ENCODE peak calls at places on chromosome 10, in four cellular contexts. One of them, this sample, is unnamed.

GRCh38 chr10:79252450-79252849 is 94.8 kb upstream of the PPIF start:
- DNase-seq in right lobe of liver: no peak
- DNase-seq in GM06990: no peak
- DNase-seq in OCI-LY7: no peak
- DNase-seq in this sample: no peak

GRCh38 chr10:4391683-4392082 is 434.3 kb upstream of the AKR1E2 start:
- DNase-seq in right lobe of liver: no peak
- DNase-seq in GM06990: no peak
- DNase-seq in OCI-LY7: peak; percentile 1
- DNase-seq in this sample: no peak

GRCh38 chr10:69217119-69217754 is 2.9 kb upstream of the HKDC1 start:
- DNase-seq in right lobe of liver: no peak
- DNase-seq in GM06990: no peak
- DNase-seq in OCI-LY7: no peak
- DNase-seq in this sample: no peak

GRCh38 chr10:71234017-71234894 is 21.9 kb downstream of the UNC5B start:
- DNase-seq in right lobe of liver: no peak
- DNase-seq in GM06990: no peak
- DNase-seq in OCI-LY7: no peak
- DNase-seq in this sample: no peak

GRCh38 chr10:123462760-123463159 is 203.4 kb upstream of the GPR26 start:
- DNase-seq in right lobe of liver: no peak
- DNase-seq in GM06990: no peak
- DNase-seq in OCI-LY7: no peak
- DNase-seq in this sample: no peak

GRCh38 chr10:69065406-69066361 is 22.2 kb upstream of the SRGN start:
- DNase-seq in right lobe of liver: no peak
- DNase-seq in GM06990: peak; percentile 73
- DNase-seq in OCI-LY7: no peak
- DNase-seq in this sample: no peak

GRCh38 chr10:49613882-49614241 is at the start of gene CHAT:
- DNase-seq in right lobe of liver: peak; percentile 14
- DNase-seq in GM06990: no peak
- DNase-seq in OCI-LY7: no peak
- DNase-seq in this sample: no peak

GRCh38 chr10:8923096-8923495 is 868.6 kb downstream of the GATA3 start:
- DNase-seq in right lobe of liver: no peak
- DNase-seq in GM06990: no peak
- DNase-seq in OCI-LY7: no peak
- DNase-seq in this sample: no peak

GRCh38 chr10:43145313-43145712 is 7.1 kb downstream of the CSGALNACT2 start:
- DNase-seq in right lobe of liver: no peak
- DNase-seq in GM06990: no peak
- DNase-seq in OCI-LY7: peak; percentile 56
- DNase-seq in this sample: no peak

GRCh38 chr10:23523251-23523650 is 84.4 kb downstream of the OTUD1 start:
- DNase-seq in right lobe of liver: no peak
- DNase-seq in GM06990: no peak
- DNase-seq in OCI-LY7: no peak
- DNase-seq in this sample: no peak

GRCh38 chr10:3887404-3887803 is 102.4 kb upstream of the KLF6 start:
- DNase-seq in right lobe of liver: no peak
- DNase-seq in GM06990: no peak
- DNase-seq in OCI-LY7: no peak
- DNase-seq in this sample: no peak

GRCh38 chr10:36301139-36301538 is 659.0 kb upstream of the FZD8 start:
- DNase-seq in right lobe of liver: no peak
- DNase-seq in GM06990: no peak
- DNase-seq in OCI-LY7: no peak
- DNase-seq in this sample: no peak

GRCh38 chr10:61760943-61761824 is 98.5 kb downstream of the CABCOCO1 start:
- DNase-seq in right lobe of liver: no peak
- DNase-seq in GM06990: no peak
- DNase-seq in OCI-LY7: no peak
- DNase-seq in this sample: no peak

GRCh38 chr10:111018021-111018420 is 58.8 kb upstream of the ADRA2A start:
- DNase-seq in right lobe of liver: no peak
- DNase-seq in GM06990: no peak
- DNase-seq in OCI-LY7: no peak
- DNase-seq in this sample: no peak

GRCh38 chr10:109912335-109913282 is 10.7 kb downstream of the XPNPEP1 start:
- DNase-seq in right lobe of liver: no peak
- DNase-seq in GM06990: peak; percentile 43
- DNase-seq in OCI-LY7: peak; percentile 94
- DNase-seq in this sample: no peak

GRCh38 chr10:100519321-100520051 is at the start of gene SEC31B:
- DNase-seq in right lobe of liver: peak; percentile 81
- DNase-seq in GM06990: no peak
- DNase-seq in OCI-LY7: no peak
- DNase-seq in this sample: no peak

GRCh38 chr10:123648595-123648994 is 17.6 kb upstream of the GPR26 start:
- DNase-seq in right lobe of liver: no peak
- DNase-seq in GM06990: no peak
- DNase-seq in OCI-LY7: no peak
- DNase-seq in this sample: no peak

DNA sequence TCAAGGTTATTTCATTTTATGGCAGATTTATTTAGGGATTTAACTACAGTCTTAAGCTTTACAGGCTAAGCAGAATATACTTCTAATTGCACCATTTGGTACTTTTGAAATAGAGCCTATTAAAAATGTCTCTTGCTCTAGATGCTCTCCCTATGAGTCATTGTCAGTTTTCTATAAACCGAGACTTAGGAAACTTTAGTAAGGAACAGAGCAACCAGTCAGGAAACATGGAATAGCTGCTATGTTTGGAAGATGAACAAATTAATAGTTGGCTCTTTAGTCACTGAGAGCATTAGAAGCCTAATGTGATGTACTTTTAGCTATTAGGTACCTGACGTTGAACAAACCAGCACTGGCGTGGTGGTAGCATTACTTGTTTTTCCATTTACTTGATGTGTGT is 35.3 kb downstream of the INPP5F start:
- DNase-seq in right lobe of liver: no peak
- DNase-seq in GM06990: no peak
- DNase-seq in OCI-LY7: no peak
- DNase-seq in this sample: no peak
- H3K36me3 ChIP-seq in right lobe of liver: no peaks in the 10 kb centered on the region
- H3K36me3 ChIP-seq in GM06990: no peaks in the 10 kb centered on the region
- H3K36me3 ChIP-seq in OCI-LY7: no peaks in the 10 kb centered on the region
- H3K36me3 ChIP-seq in this sample: peaks cover 6% of the 10 kb centered on the region

GRCh38 chr10:80372675-80373074 is 16.1 kb downstream of the DYDC2 start:
- DNase-seq in right lobe of liver: no peak
- DNase-seq in GM06990: no peak
- DNase-seq in OCI-LY7: no peak
- DNase-seq in this sample: no peak

GRCh38 chr10:80373566-80373965 is 17.0 kb downstream of the DYDC2 start:
- DNase-seq in right lobe of liver: no peak
- DNase-seq in GM06990: no peak
- DNase-seq in OCI-LY7: no peak
- DNase-seq in this sample: no peak

GRCh38 chr10:80365510-80365909 is 8.9 kb downstream of the DYDC2 start:
- DNase-seq in right lobe of liver: no peak
- DNase-seq in GM06990: no peak
- DNase-seq in OCI-LY7: no peak
- DNase-seq in this sample: no peak

DNA sequence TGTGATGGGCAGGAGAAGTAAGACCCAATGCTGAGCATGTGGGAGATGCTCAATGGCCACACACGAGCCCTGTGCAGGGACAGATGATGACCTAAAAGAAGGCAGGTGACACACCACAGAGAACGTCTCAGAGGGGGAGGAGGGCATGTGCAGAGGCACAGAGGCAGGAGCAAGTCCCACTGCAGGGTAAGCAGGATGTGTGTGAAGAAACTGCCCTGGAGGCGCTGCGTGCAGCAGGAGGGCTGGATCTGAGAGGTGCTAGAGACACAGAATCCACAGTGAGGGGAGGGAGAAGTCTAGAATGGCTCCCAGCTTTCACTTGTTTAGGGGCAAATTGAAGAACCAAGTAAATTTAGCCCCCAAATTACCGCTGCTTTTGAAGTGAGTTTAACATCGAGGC is 14.9 kb downstream of the DYDC2 start:
- DNase-seq in right lobe of liver: no peak
- DNase-seq in GM06990: no peak
- DNase-seq in OCI-LY7: no peak
- DNase-seq in this sample: no peak
- H3K36me3 ChIP-seq in right lobe of liver: no peaks in the 10 kb centered on the region
- H3K36me3 ChIP-seq in GM06990: no peaks in the 10 kb centered on the region
- H3K36me3 ChIP-seq in OCI-LY7: no peaks in the 10 kb centered on the region
- H3K36me3 ChIP-seq in this sample: no peaks in the 10 kb centered on the region

GRCh38 chr10:119061926-119062325 is 18.7 kb downstream of the EIF3A start:
- DNase-seq in right lobe of liver: no peak
- DNase-seq in GM06990: no peak
- DNase-seq in OCI-LY7: no peak
- DNase-seq in this sample: no peak

GRCh38 chr10:119058005-119058404 is 22.6 kb downstream of the EIF3A start:
- DNase-seq in right lobe of liver: no peak
- DNase-seq in GM06990: no peak
- DNase-seq in OCI-LY7: no peak
- DNase-seq in this sample: no peak

GRCh38 chr10:119060107-119060506 is 20.5 kb downstream of the EIF3A start:
- DNase-seq in right lobe of liver: no peak
- DNase-seq in GM06990: no peak
- DNase-seq in OCI-LY7: no peak
- DNase-seq in this sample: no peak

GRCh38 chr10:119061352-119061751 is 19.3 kb downstream of the EIF3A start:
- DNase-seq in right lobe of liver: no peak
- DNase-seq in GM06990: no peak
- DNase-seq in OCI-LY7: no peak
- DNase-seq in this sample: no peak

GRCh38 chr10:119059557-119059956 is 21.1 kb downstream of the EIF3A start:
- DNase-seq in right lobe of liver: no peak
- DNase-seq in GM06990: no peak
- DNase-seq in OCI-LY7: no peak
- DNase-seq in this sample: no peak
- H3K36me3 ChIP-seq in right lobe of liver: peaks cover 19% of the 10 kb centered on the region
- H3K36me3 ChIP-seq in GM06990: peaks cover 30% of the 10 kb centered on the region
- H3K36me3 ChIP-seq in OCI-LY7: peaks cover 100% of the 10 kb centered on the region
- H3K36me3 ChIP-seq in this sample: peaks cover 98% of the 10 kb centered on the region

GRCh38 chr10:63487990-63488389 is 22.2 kb upstream of the JMJD1C start:
- DNase-seq in right lobe of liver: no peak
- DNase-seq in GM06990: no peak
- DNase-seq in OCI-LY7: no peak
- DNase-seq in this sample: no peak

GRCh38 chr10:63480237-63480636 is 14.5 kb upstream of the JMJD1C start:
- DNase-seq in right lobe of liver: no peak
- DNase-seq in GM06990: no peak
- DNase-seq in OCI-LY7: no peak
- DNase-seq in this sample: no peak

GRCh38 chr10:63481815-63482421 is 16.1 kb upstream of the JMJD1C start:
- DNase-seq in right lobe of liver: no peak
- DNase-seq in GM06990: no peak
- DNase-seq in OCI-LY7: no peak
- DNase-seq in this sample: no peak

GRCh38 chr10:63478564-63478963 is 12.8 kb upstream of the JMJD1C start:
- DNase-seq in right lobe of liver: no peak
- DNase-seq in GM06990: no peak
- DNase-seq in OCI-LY7: no peak
- DNase-seq in this sample: no peak

GRCh38 chr10:63483983-63484382 is 18.2 kb upstream of the JMJD1C start:
- DNase-seq in right lobe of liver: no peak
- DNase-seq in GM06990: no peak
- DNase-seq in OCI-LY7: no peak
- DNase-seq in this sample: no peak
- H3K36me3 ChIP-seq in right lobe of liver: no peaks in the 10 kb centered on the region
- H3K36me3 ChIP-seq in GM06990: no peaks in the 10 kb centered on the region
- H3K36me3 ChIP-seq in OCI-LY7: no peaks in the 10 kb centered on the region
- H3K36me3 ChIP-seq in this sample: no peaks in the 10 kb centered on the region

DNA sequence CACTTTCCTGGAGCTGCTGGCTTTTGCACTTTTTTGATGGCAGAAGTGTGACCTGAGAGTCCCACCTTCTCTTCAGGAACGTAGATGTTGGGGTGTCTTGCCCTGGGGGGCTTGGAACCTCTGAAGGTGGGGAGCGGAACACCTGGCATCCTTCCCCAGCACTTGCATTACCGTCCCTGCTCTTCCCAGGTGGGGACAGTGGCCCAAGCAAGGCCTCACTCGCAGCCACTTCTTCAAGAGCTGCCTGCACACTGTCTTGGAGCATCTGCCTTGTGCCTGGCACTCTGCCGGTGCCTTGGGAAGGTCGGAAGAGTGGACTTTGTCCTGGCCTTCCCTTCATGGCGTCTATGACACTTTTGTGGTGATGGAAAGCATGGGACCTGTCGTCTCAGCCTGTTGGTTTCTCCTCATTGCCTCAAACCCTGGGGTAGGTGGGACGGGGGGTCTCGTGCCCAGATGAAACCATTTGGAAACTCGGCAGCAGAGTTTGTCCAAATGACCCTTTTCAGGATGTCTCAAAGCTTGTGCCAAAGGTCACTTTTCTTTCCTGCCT is 31.1 kb downstream of the PFKFB3 start:
- DNase-seq in right lobe of liver: no peak
- DNase-seq in GM06990: no peak
- DNase-seq in OCI-LY7: no peak
- DNase-seq in this sample: no peak
- H3K36me3 ChIP-seq in right lobe of liver: no peaks in the 10 kb centered on the region
- H3K36me3 ChIP-seq in GM06990: no peaks in the 10 kb centered on the region
- H3K36me3 ChIP-seq in OCI-LY7: peaks cover 81% of the 10 kb centered on the region
- H3K36me3 ChIP-seq in this sample: peaks cover 32% of the 10 kb centered on the region

DNA sequence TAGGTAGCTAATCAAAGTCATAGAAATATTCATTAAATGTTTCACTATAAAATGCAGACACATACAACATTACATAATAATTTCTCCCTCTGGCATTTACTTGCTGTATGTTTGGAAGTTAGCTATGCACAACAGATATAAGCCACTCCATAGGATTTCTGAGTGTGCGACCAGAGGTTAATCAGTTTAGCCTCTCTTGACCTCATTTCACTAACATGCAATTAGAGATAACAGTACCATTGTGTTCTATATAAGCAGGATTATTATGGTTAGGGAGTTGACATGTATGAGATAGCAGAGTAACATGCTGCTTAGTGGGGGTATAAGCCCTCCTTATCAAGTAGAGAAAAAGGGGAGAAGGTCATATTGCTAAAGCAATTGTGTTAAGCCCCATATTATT is 26.4 kb downstream of the GLUD1 start:
- DNase-seq in right lobe of liver: no peak
- DNase-seq in GM06990: no peak
- DNase-seq in OCI-LY7: no peak
- DNase-seq in this sample: no peak
- H3K36me3 ChIP-seq in right lobe of liver: no peaks in the 10 kb centered on the region
- H3K36me3 ChIP-seq in GM06990: peaks cover 4% of the 10 kb centered on the region
- H3K36me3 ChIP-seq in OCI-LY7: peaks cover 77% of the 10 kb centered on the region
- H3K36me3 ChIP-seq in this sample: peaks cover 81% of the 10 kb centered on the region

This sample was measured in CD4-positive, CD25-positive, alpha-beta regulatory T cell.